ENCODE peak calls at places on chromosome 4, in four cellular contexts. J is GM23338, H is spleen, B is K562. O is an unnamed sample.

GRCh38 chr4:53365121-53365485 is 758 bp downstream of the SCFD2 start:
- DNase-seq in J (peak), H (no peak), B (peak), O (no peak)

GRCh38 chr4:52143815-52144214 is 92.7 kb downstream of the SPATA18 start:
- DNase-seq in J (peak), H (no peak), B (no peak), O (no peak)

GRCh38 chr4:42673084-42673429 is 16.2 kb upstream of the ATP8A1 start:
- DNase-seq in J (no peak), H (no peak), B (no peak), O (no peak)

GRCh38 chr4:13656569-13656988 is 29.1 kb upstream of the BOD1L1 start:
- DNase-seq in J (peak), H (peak), B (peak), O (peak)

GRCh38 chr4:105572296-105572695 is 19.9 kb downstream of the ARHGEF38 start:
- DNase-seq in J (no peak), H (no peak), B (no peak), O (no peak)

GRCh38 chr4:170001688-170002267 is 24.4 kb downstream of the MFAP3L start:
- DNase-seq in J (no peak), H (no peak), B (no peak), O (no peak)

GRCh38 chr4:18571252-18571885 is 549.8 kb upstream of the LCORL start:
- DNase-seq in J (no peak), H (no peak), B (no peak), O (no peak)

GRCh38 chr4:1843852-1844251 is 12.1 kb downstream of the LETM1 start:
- DNase-seq in J (no peak), H (no peak), B (no peak), O (no peak)

GRCh38 chr4:122826596-122827257 is at the start of gene FGF2:
- DNase-seq in J (peak), H (peak), B (peak), O (peak)

GRCh38 chr4:122873146-122873545 is 46.5 kb downstream of the FGF2 start:
- DNase-seq in J (no peak), H (no peak), B (no peak), O (no peak)

GRCh38 chr4:83855044-83855443 is 319.1 kb downstream of the GPAT3 start:
- DNase-seq in J (no peak), H (no peak), B (no peak), O (no peak)

GRCh38 chr4:122823476-122823875 is 3.2 kb upstream of the FGF2 start:
- DNase-seq in J (no peak), H (no peak), B (no peak), O (no peak)

GRCh38 chr4:2849267-2850140 is 5.9 kb downstream of the ADD1 start:
- DNase-seq in J (no peak), H (no peak), B (no peak), O (no peak)

GRCh38 chr4:48681856-48682255 is 98.2 kb downstream of the FRYL start:
- DNase-seq in J (peak), H (no peak), B (no peak), O (no peak)

GRCh38 chr4:139279723-139280620 is at the start of gene MGARP:
- DNase-seq in J (peak), H (peak), B (no peak), O (peak)

GRCh38 chr4:530017-530781 is 31.2 kb downstream of the PIGG start:
- DNase-seq in J (no peak), H (peak), B (no peak), O (no peak)

GRCh38 chr4:15410750-15411149 is 17.1 kb upstream of the C1QTNF7 start:
- DNase-seq in J (no peak), H (no peak), B (no peak), O (no peak)

GRCh38 chr4:24856586-24856985 is 56.3 kb downstream of the CCDC149 start:
- DNase-seq in J (peak), H (no peak), B (no peak), O (no peak)

GRCh38 chr4:87304659-87305277 is 17.9 kb downstream of the HSD17B13 start:
- DNase-seq in J (no peak), H (no peak), B (no peak), O (no peak)

GRCh38 chr4:138037716-138038115 is 204.4 kb downstream of the SLC7A11 start:
- DNase-seq in J (peak), H (no peak), B (no peak), O (no peak)

GRCh38 chr4:183763990-183764754 is 105.1 kb downstream of the TRAPPC11 start:
- DNase-seq in J (no peak), H (no peak), B (no peak), O (peak)

GRCh38 chr4:646460-646859 is 21.1 kb downstream of the PDE6B start:
- DNase-seq in J (no peak), H (peak), B (peak), O (no peak)

GRCh38 chr4:112327950-112328349 is 30.8 kb downstream of the ALPK1 start:
- DNase-seq in J (peak), H (peak), B (no peak), O (no peak)

GRCh38 chr4:20831746-20832145 is 131.5 kb downstream of the PACRGL start:
- DNase-seq in J (no peak), H (no peak), B (no peak), O (no peak)

GRCh38 chr4:169485791-169486742 is 126.3 kb downstream of the NEK1 start:
- DNase-seq in J (peak), H (no peak), B (no peak), O (peak)

GRCh38 chr4:87543835-87544461 is 14.8 kb upstream of the SPARCL1 start:
- DNase-seq in J (peak), H (no peak), B (peak), O (peak)

GRCh38 chr4:26020896-26021295 is 106.9 kb downstream of the SMIM20 start:
- DNase-seq in J (no peak), H (no peak), B (no peak), O (no peak)

GRCh38 chr4:17535906-17536305 is 20.9 kb downstream of the CLRN2 start:
- DNase-seq in J (no peak), H (no peak), B (peak), O (no peak)

GRCh38 chr4:175708739-175709138 is 103.3 kb downstream of the GPM6A start:
- DNase-seq in J (no peak), H (no peak), B (no peak), O (no peak)

GRCh38 chr4:22635692-22636091 is 57.0 kb upstream of the GBA3 start:
- DNase-seq in J (peak), H (no peak), B (no peak), O (no peak)

GRCh38 chr4:183335369-183335940 is 13.2 kb upstream of the CLDN24 start:
- DNase-seq in J (no peak), H (no peak), B (no peak), O (no peak)

GRCh38 chr4:14247767-14248166 is 620.2 kb upstream of the BOD1L1 start:
- DNase-seq in J (no peak), H (no peak), B (no peak), O (no peak)

GRCh38 chr4:128371004-128371777 is 83.6 kb upstream of the PGRMC2 start:
- DNase-seq in J (no peak), H (no peak), B (no peak), O (no peak)

GRCh38 chr4:23934915-23935314 is 45.1 kb upstream of the PPARGC1A start:
- DNase-seq in J (no peak), H (no peak), B (no peak), O (no peak)

GRCh38 chr4:152485726-152486276 is 50.1 kb downstream of the FBXW7 start:
- DNase-seq in J (no peak), H (no peak), B (no peak), O (no peak)

DNA sequence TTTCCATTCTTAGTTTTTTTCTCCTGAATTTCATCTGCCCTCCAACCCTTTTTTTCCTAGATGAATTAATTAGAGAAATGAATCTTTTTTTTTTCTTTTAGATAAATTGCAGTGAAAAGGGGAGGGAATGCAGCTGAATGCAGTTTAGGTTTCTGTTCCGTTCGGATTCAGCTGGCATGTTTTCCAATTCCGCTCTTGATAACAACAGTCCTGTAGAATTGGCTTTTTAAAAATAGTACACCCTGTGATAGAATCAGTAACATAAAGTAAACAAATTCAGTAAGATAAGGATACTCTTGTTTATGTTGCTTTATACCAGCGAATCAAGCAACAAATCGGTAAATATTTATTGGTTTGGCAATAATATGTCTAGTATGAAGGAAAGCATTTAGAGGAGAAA is 103.5 kb downstream of the UNC5C start:
- DNase-seq in J (no peak), H (no peak), B (no peak), O (no peak)
- H3K4me3 ChIP-seq in J (no peak), H (no peak), B (no peak), O (no peak)

GRCh38 chr4:155407480-155407879 is 30.7 kb upstream of the MAP9 start:
- DNase-seq in J (no peak), H (no peak), B (no peak), O (no peak)

GRCh38 chr4:155405059-155405458 is 28.3 kb upstream of the MAP9 start:
- DNase-seq in J (no peak), H (no peak), B (no peak), O (no peak)

GRCh38 chr4:155400893-155401292 is 24.1 kb upstream of the MAP9 start:
- DNase-seq in J (no peak), H (no peak), B (no peak), O (no peak)

GRCh38 chr4:155402941-155403340 is 26.2 kb upstream of the MAP9 start:
- DNase-seq in J (no peak), H (no peak), B (no peak), O (no peak)

GRCh38 chr4:155403886-155404285 is 27.1 kb upstream of the MAP9 start:
- DNase-seq in J (peak), H (no peak), B (no peak), O (no peak)
- TF ChIP-seq CTCF in J (peak), H (peak), B (no peak), O (peak)

DNA sequence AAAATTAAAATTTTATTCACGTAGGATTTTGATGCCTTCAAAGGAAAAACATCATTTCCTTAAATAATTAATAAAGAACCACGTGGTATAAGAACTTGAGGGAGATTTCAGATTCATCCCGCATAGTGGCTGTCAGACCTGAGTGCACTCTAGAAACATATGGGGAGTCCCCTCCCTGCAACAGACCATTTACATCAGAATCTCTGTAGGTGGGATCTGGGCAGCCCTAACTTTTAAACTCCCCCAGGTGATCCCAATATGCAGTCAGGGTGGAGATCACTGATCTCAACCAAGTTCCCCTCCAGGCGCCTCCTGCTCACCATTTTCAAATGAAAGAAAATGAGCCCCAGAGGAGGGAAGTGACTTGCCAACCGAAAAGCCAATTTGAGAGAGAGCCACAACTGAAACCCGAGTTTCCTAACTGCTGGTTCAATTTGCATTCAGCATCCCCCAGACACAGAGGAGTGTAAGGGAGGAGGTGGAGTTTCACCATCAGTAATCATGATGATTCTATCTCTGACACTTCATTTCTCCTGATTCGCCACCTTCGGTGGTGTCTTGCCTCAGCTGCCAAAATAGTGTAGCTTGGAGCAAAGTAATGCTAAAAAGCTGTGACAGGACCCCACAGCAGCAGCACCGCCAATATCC is 11.4 kb downstream of the RNF150 start:
- DNase-seq in J (peak), H (no peak), B (no peak), O (no peak)
- H3K4me3 ChIP-seq in J (no peak), H (no peak), B (no peak), O (no peak)

GRCh38 chr4:120056249-120056648 is 10.4 kb downstream of the MAD2L1 start:
- DNase-seq in J (no peak), H (no peak), B (no peak), O (no peak)
- TF ChIP-seq CTCF in J (no peak), H (no peak), B (peak), O (peak)

DNA sequence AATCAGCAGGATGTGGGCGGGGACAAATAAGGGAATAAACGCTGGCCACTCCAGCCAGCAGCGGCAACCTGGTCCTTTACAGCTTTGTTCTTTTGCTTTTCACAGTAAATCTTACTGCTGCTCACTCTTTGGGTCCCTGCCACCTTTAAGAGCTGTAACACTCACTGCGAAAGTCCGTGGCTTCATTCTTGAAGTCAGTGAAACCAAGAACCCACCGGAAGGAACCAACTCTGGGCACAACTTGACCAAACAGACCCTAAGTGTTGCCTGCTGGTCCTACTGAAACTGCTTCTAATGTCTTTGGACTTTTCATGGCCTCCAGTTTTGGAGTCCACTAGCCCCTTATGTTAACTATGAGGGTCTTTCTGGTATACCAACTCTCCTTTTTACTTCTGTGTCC is 566.2 kb upstream of the IGFBP7 start:
- DNase-seq in J (no peak), H (no peak), B (no peak), O (no peak)
- H3K4me3 ChIP-seq in J (no peak), H (no peak), B (no peak), O (no peak)

GRCh38 chr4:40606239-40606767 is 23.4 kb downstream of the RBM47 start:
- DNase-seq in J (peak), H (no peak), B (no peak), O (no peak)
- TF ChIP-seq CTCF in J (peak), H (no peak), B (peak), O (no peak)

GRCh38 chr4:7083597-7084563 is 16.0 kb upstream of the GRPEL1 start:
- DNase-seq in J (no peak), H (no peak), B (no peak), O (no peak)
- H3K4me3 ChIP-seq in J (peak), H (peak), B (no peak), O (no peak)

O was measured in uterus.